ENCODE peak calls at places on chromosomes 3 and 15, in five cellular contexts. A is breast epithelium; Y is AG04450; K is A549; Q is CD8-positive, alpha-beta memory T cell. L is an unnamed sample.

GRCh38 chr3:59116138-59116537 is 66.3 kb upstream of the CFAP20DC start:
- DNase-seq in A (no peak), Y (no peak), K (no peak), Q (no peak), L (no peak)

GRCh38 chr3:96430019-96430541 is 384.3 kb upstream of the EPHA6 start:
- DNase-seq in A (no peak), Y (no peak), K (no peak), Q (no peak), L (no peak)

GRCh38 chr3:37308247-37308646 is 133.9 kb upstream of the LRRFIP2 start:
- DNase-seq in A (no peak), Y (no peak), K (peak), Q (no peak), L (no peak)

GRCh38 chr3:81788044-81788443 is 26.6 kb upstream of the GBE1 start:
- DNase-seq in A (no peak), Y (no peak), K (no peak), Q (no peak), L (no peak)

GRCh38 chr3:46820852-46821251 is 42.4 kb downstream of the MYL3 start:
- DNase-seq in A (no peak), Y (no peak), K (no peak), Q (no peak), L (no peak)

GRCh38 chr15:91974321-91974720 is 120.8 kb downstream of the SLCO3A1 start:
- DNase-seq in A (no peak), Y (no peak), K (no peak), Q (no peak), L (no peak)

GRCh38 chr3:42501681-42502428 is 588 bp upstream of the VIPR1 start:
- DNase-seq in A (peak), Y (no peak), K (peak), Q (peak), L (peak)

GRCh38 chr3:108088146-108088545 is 2.7 kb downstream of the CD47 start:
- DNase-seq in A (no peak), Y (no peak), K (no peak), Q (no peak), L (no peak)

GRCh38 chr3:108030915-108031425 is 59.9 kb downstream of the CD47 start:
- DNase-seq in A (no peak), Y (no peak), K (no peak), Q (no peak), L (no peak)

GRCh38 chr15:69666921-69667811 is 214.5 kb downstream of the RPLP1 start:
- DNase-seq in A (no peak), Y (no peak), K (no peak), Q (peak), L (no peak)

GRCh38 chr15:97071658-97072057 is 741.2 kb downstream of the NR2F2 start:
- DNase-seq in A (no peak), Y (no peak), K (no peak), Q (no peak), L (no peak)

GRCh38 chr15:65675551-65675950 is 53.8 kb downstream of the SLC24A1 start:
- DNase-seq in A (no peak), Y (no peak), K (no peak), Q (no peak), L (no peak)

GRCh38 chr15:26773485-26773877 is 615 bp upstream of the GABRB3 start:
- DNase-seq in A (no peak), Y (no peak), K (peak), Q (no peak), L (no peak)

GRCh38 chr3:107942244-107942643 is 148.6 kb downstream of the CD47 start:
- DNase-seq in A (no peak), Y (no peak), K (no peak), Q (no peak), L (no peak)

GRCh38 chr15:63292771-63293170 is 15.4 kb downstream of the APH1B start:
- DNase-seq in A (no peak), Y (no peak), K (no peak), Q (no peak), L (no peak)

GRCh38 chr3:87468235-87468634 is 191.9 kb upstream of the POU1F1 start:
- DNase-seq in A (no peak), Y (no peak), K (no peak), Q (no peak), L (no peak)

GRCh38 chr3:114873590-114873989 is 273.5 kb downstream of the ZBTB20 start:
- DNase-seq in A (no peak), Y (no peak), K (no peak), Q (no peak), L (peak)

GRCh38 chr3:131350506-131350905 is 31.1 kb upstream of the NUDT16 start:
- DNase-seq in A (no peak), Y (no peak), K (peak), Q (no peak), L (no peak)

GRCh38 chr15:93451265-93451664 is 362.3 kb upstream of the RGMA start:
- DNase-seq in A (no peak), Y (no peak), K (no peak), Q (no peak), L (peak)

GRCh38 chr3:107025961-107026360 is 351.3 kb upstream of the CCDC54 start:
- DNase-seq in A (no peak), Y (no peak), K (no peak), Q (no peak), L (no peak)

GRCh38 chr3:138862531-138862923 is 27.8 kb upstream of the PIK3CB start:
- DNase-seq in A (no peak), Y (no peak), K (peak), Q (no peak), L (no peak)

DNA sequence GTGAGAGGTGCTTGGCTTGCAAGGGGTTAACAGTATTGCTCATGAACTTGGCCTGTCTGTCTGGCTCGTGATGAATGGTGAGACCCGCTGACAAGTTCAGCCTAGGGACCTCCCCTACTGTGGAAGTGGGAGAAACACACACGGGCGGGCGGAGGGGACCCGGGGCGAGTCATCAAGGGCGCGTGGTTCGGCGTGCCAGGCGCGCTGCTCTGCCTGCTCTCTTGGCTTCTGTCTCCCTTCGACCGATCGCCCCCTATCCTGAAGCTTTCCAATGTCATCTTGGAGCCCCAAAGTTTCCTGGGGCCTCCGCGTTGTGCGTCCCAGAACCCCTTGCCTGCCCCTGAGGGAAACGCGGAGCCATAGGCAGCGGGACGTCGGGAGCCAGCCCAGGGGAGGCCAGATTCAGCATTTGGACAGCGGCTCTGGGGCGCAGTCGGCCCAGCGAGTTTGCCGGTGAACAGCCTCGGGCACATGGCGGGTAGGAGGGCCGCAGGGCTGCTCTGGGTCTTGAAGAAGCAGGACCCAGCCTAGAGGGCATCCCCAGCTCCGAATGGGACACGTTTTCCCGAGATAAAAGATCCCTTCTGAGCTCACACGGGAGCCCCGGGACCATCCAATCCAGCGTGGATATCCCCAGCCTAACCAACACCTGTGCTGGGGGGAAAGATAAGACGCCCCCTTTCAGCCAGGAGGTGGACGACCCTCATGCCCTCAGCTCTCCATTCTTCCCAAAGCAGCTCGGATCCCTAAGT is 27.0 kb upstream of the POLG start:
- DNase-seq in A (peak), Y (peak), K (peak), Q (peak), L (no peak)
- H3K4me3 ChIP-seq in A (no peak), Y (no peak), K (peak), Q (no peak), L (no peak)

DNA sequence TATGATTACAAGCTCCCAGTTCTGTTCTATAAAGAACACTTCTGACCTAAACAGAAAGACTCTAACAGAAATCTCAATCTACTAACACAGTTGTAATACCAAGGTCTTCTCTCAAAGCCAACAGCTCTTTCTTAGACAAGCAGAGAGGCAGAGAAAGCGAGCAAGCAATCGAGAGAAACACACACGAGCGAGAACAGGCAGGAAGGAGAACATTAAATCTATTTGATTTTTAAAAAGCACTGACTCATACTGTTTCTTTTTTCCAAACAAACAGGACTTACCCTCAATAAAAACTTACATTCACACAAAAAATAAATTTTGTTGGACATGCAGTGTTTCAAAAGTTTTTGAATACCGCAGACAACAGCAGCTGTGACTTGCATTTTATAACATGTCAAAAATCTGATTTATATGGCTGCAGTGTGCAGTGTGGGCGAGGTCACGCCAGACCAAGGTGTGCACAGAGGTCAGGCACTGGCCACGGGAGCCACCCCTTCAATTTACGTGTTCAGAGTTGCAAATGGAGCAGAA is at the start of gene NRG4:
- DNase-seq in A (no peak), Y (no peak), K (peak), Q (no peak), L (no peak)
- H3K4me3 ChIP-seq in A (no peak), Y (no peak), K (peak), Q (no peak), L (no peak)

DNA sequence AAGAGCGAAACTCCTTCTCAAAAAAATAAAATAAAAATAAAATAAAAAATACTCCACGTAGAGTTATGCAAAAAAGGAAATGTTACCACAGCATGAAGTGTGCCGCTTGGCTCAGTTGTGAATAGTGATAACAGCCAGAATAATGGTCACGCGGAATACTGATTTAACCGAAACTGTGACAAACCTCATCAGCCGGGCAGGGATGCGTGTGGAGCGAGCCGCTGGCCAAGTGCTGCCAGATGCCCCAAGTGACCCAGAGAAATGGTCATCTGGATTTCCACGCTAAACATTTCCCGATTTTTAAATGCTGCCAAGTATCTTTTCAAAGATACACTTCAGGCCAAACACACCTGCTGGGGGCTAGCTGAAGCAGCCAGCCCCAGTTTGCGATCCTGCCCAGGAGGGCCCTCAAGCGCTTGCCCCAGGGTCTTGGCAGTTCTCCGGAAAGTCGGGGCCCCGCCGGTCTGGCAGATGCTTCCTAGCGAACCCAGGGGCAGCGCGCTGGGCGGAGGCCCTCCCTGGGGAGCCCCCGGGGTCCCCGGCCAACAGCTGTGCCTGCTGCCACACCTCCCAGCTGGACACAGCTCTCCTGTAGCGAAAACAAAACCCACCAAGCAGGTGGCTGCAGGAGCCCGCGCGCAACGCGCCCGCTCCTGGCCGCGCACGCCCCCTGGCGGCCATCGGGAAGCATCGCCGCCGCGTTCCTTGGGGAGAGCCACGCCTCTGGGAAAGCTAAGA is 35.1 kb downstream of the CMTM6 start:
- DNase-seq in A (peak), Y (no peak), K (peak), Q (peak), L (peak)
- H3K4me3 ChIP-seq in A (peak), Y (no peak), K (no peak), Q (peak), L (no peak)

GRCh38 chr3:10702961-10703740 is 112.9 kb upstream of the SLC6A11 start:
- DNase-seq in A (no peak), Y (no peak), K (no peak), Q (no peak), L (no peak)
- H3K4me3 ChIP-seq in A (no peak), Y (no peak), K (no peak), Q (no peak), L (no peak)

DNA sequence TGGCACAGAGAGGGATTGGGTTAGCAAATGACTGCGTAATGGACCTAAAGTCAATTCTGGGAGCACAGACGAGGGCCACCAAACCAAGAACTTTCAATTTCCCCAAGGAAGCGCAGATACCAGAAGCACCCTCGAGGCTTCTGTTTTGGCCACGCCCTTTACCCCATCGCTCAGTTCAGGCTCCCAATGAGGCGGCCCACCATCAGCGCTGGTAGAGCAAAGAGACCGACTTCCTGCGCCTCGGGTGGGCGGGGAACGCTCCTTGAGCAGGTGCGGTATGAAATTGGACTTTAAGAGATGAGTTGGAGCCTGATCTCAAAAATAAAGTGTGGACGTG is 603 bp upstream of the SPSB4 start:
- DNase-seq in A (no peak), Y (no peak), K (peak), Q (no peak), L (no peak)
- H3K4me3 ChIP-seq in A (peak), Y (no peak), K (peak), Q (no peak), L (no peak)

DNA sequence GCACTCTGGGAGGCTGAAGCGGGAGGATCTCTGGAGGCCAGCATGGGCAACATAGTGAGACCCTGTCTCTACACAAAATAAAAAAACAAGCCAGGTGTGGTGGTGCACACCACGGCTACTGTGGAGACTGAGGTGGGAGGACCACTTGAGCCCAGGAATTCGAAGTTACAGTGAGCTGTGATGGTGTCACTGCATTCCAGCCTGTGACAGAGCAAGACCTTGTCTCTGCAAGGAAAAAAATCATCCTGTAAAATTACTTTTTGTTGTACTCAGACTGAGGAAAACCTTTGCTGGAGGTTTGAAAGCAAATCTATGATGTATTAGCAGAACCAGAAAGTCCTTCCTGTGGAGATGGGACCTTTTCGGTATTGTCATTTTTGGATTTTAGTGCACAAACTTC is 63.3 kb downstream of the ATP1B3 start:
- DNase-seq in A (no peak), Y (no peak), K (no peak), Q (no peak), L (no peak)
- H3K4me3 ChIP-seq in A (no peak), Y (no peak), K (no peak), Q (no peak), L (no peak)

GRCh38 chr3:79012946-79013362 is 754.8 kb downstream of the ROBO1 start:
- DNase-seq in A (no peak), Y (no peak), K (no peak), Q (no peak), L (no peak)
- H3K4me3 ChIP-seq in A (no peak), Y (no peak), K (no peak), Q (no peak), L (no peak)

GRCh38 chr15:89366656-89367393 is 32.2 kb upstream of the POLG start:
- DNase-seq in A (no peak), Y (no peak), K (no peak), Q (no peak), L (no peak)
- H3K4me3 ChIP-seq in A (no peak), Y (no peak), K (peak), Q (no peak), L (no peak)